ENCODE peak calls at places on chromosomes 2 and 18, in six cellular contexts. P is cardiac fibroblast; S is adipocyte; R is activated naive CD4-positive, alpha-beta T cell; T is GM23248; I is stimulated activated CD4-positive, alpha-beta T cell treated with anti-CD3 and anti-CD28 coated beads, TNF-alpha, amount 100 ng/mL, for 24 hours. G is an unnamed sample.

GRCh38 chr2:50388324-50388723 is 643.6 kb downstream of the NRXN1 start:
- DNase-seq in P (no peak), S (no peak), R (no peak), T (no peak), I (no peak), G (no peak)

GRCh38 chr18:48942554-48943261 is 8.1 kb downstream of the SMAD7 start:
- DNase-seq in P (peak; percentile 98), S (peak; percentile 90), R (no peak), T (peak; percentile 97), I (no peak), G (no peak)

GRCh38 chr2:26008851-26009566 is 24.9 kb upstream of the RAB10 start:
- DNase-seq in P (peak; percentile 94), S (peak; percentile 71), R (no peak), T (peak; percentile 91), I (no peak), G (no peak)

GRCh38 chr2:201450910-201451329 is 338 bp downstream of the TRAK2 start:
- DNase-seq in P (no peak), S (no peak), R (no peak), T (peak; percentile 68), I (no peak), G (peak; percentile 88)

GRCh38 chr2:217837001-217837491 is 165.7 kb downstream of the TNS1 start:
- DNase-seq in P (peak; percentile 87), S (peak; percentile 59), R (no peak), T (peak; percentile 90), I (no peak), G (no peak)

GRCh38 chr2:172461591-172462392 is 34.4 kb downstream of the ITGA6 start:
- DNase-seq in P (peak; percentile 49), S (peak; percentile 70), R (peak; percentile 60), T (peak; percentile 70), I (peak; percentile 53), G (peak; percentile 11)

GRCh38 chr18:73110307-73110706 is 242.5 kb upstream of the NETO1 start:
- DNase-seq in P (no peak), S (no peak), R (no peak), T (no peak), I (no peak), G (no peak)

GRCh38 chr2:219557320-219557719 is 13.5 kb downstream of the TMEM198 start:
- DNase-seq in P (no peak), S (no peak), R (no peak), T (no peak), I (no peak), G (no peak)

GRCh38 chr2:56182420-56182819 is 1.4 kb upstream of the CCDC85A start:
- DNase-seq in P (no peak), S (no peak), R (no peak), T (no peak), I (no peak), G (no peak)

GRCh38 chr2:149077861-149078260 is 39.4 kb downstream of the LYPD6B start:
- DNase-seq in P (no peak), S (no peak), R (no peak), T (no peak), I (no peak), G (no peak)

GRCh38 chr2:37966326-37966725 is 41.2 kb downstream of the RMDN2 start:
- DNase-seq in P (no peak), S (no peak), R (no peak), T (no peak), I (no peak), G (no peak)

GRCh38 chr18:55421612-55422381 is 166.2 kb downstream of the TCF4 start:
- DNase-seq in P (peak; percentile 69), S (peak; percentile 30), R (no peak), T (peak; percentile 77), I (no peak), G (no peak)